ENCODE peak calls at places on chromosomes 12 and 14, in four cellular contexts. L is tibial artery, D is IMR-90, U is SJSA1. F is an unnamed sample.

GRCh38 chr12:52494518-52494917 is 1.5 kb upstream of the KRT6A start:
- DNase-seq in L (peak; percentile 49), D (no peak), U (no peak), F (no peak)

GRCh38 chr14:33612184-33612479 is 338.7 kb downstream of the EGLN3 start:
- DNase-seq in L (no peak), D (no peak), U (no peak), F (no peak)

GRCh38 chr14:63510538-63510937 is 32.6 kb downstream of the PPP2R5E start:
- DNase-seq in L (no peak), D (peak; percentile 73), U (no peak), F (no peak)

GRCh38 chr12:52496590-52497071 is 3.6 kb upstream of the KRT6A start:
- DNase-seq in L (no peak), D (peak; percentile 40), U (peak; percentile 22), F (peak; percentile 32)

GRCh38 chr12:123131879-123132402 is 18.9 kb downstream of the PITPNM2 start:
- DNase-seq in L (no peak), D (no peak), U (no peak), F (no peak)

GRCh38 chr12:49264466-49264872 is 413 bp upstream of the TUBA1C start:
- DNase-seq in L (no peak), D (no peak), U (peak; percentile 80), F (peak; percentile 51)

GRCh38 chr12:124588689-124589318 is 21.4 kb upstream of the NCOR2 start:
- DNase-seq in L (peak; percentile 73), D (peak; percentile 81), U (peak; percentile 75), F (peak; percentile 63)

GRCh38 chr14:67680121-67680602 is 5.7 kb upstream of the VTI1B start:
- DNase-seq in L (no peak), D (peak; percentile 98), U (no peak), F (no peak)

GRCh38 chr12:89373772-89374572 is 21.7 kb upstream of the DUSP6 start:
- DNase-seq in L (peak; percentile 47), D (peak; percentile 90), U (peak; percentile 46), F (peak; percentile 95)

GRCh38 chr14:93527076-93527692 is 96.4 kb downstream of the UNC79 start:
- DNase-seq in L (no peak), D (no peak), U (no peak), F (peak; percentile 19)

GRCh38 chr12:106863185-106863584 is 88.7 kb downstream of the RIC8B start:
- DNase-seq in L (no peak), D (peak; percentile 16), U (no peak), F (no peak)

GRCh38 chr12:116249938-116250337 is 27.6 kb downstream of the MED13L start:
- DNase-seq in L (no peak), D (no peak), U (no peak), F (no peak)

GRCh38 chr14:77320238-77320935 is at the start of gene POMT2:
- DNase-seq in L (peak; percentile 94), D (peak; percentile 79), U (peak; percentile 90), F (peak; percentile 95)

GRCh38 chr12:94290353-94290752 is 142.0 kb downstream of the PLXNC1 start:
- DNase-seq in L (no peak), D (no peak), U (no peak), F (no peak)

GRCh38 chr14:87139299-87139698 is 853.7 kb downstream of the GALC start:
- DNase-seq in L (no peak), D (peak; percentile 46), U (no peak), F (no peak)

GRCh38 chr14:47262801-47263200 is 412.6 kb downstream of the MDGA2 start:
- DNase-seq in L (no peak), D (no peak), U (no peak), F (no peak)

GRCh38 chr12:64173456-64173855 is 48.6 kb downstream of the KICS2 start:
- DNase-seq in L (no peak), D (no peak), U (no peak), F (no peak)

GRCh38 chr12:90712671-90713070 is 242.3 kb downstream of the CCER1 start:
- DNase-seq in L (no peak), D (no peak), U (no peak), F (no peak)

GRCh38 chr12:57216931-57217871 is 607 bp downstream of the NXPH4 start:
- DNase-seq in L (no peak), D (no peak), U (no peak), F (no peak)

GRCh38 chr12:96425321-96425720 is 25.1 kb upstream of the CDK17 start:
- DNase-seq in L (no peak), D (peak; percentile 97), U (peak; percentile 25), F (no peak)

GRCh38 chr12:52280796-52281560 is 6.5 kb downstream of the KRT86 start:
- DNase-seq in L (peak; percentile 50), D (peak; percentile 97), U (peak; percentile 97), F (no peak)

GRCh38 chr14:70640938-70641547 is 673 bp upstream of the TTC9 start:
- DNase-seq in L (no peak), D (peak; percentile 58), U (peak; percentile 9), F (no peak)

GRCh38 chr12:62931481-62931880 is 3.5 kb downstream of the PPM1H start:
- DNase-seq in L (no peak), D (no peak), U (no peak), F (no peak)

GRCh38 chr12:3213768-3214167 is 136.6 kb downstream of the TSPAN9 start:
- DNase-seq in L (no peak), D (no peak), U (no peak), F (no peak)

GRCh38 chr12:3213171-3213570 is 136.0 kb downstream of the TSPAN9 start:
- DNase-seq in L (no peak), D (no peak), U (no peak), F (no peak)

GRCh38 chr12:3215410-3215975 is 138.3 kb downstream of the TSPAN9 start:
- DNase-seq in L (no peak), D (no peak), U (no peak), F (peak; percentile 52)

GRCh38 chr12:3216097-3216496 is 138.9 kb downstream of the TSPAN9 start:
- DNase-seq in L (no peak), D (peak; percentile 23), U (no peak), F (peak; percentile 41)

DNA sequence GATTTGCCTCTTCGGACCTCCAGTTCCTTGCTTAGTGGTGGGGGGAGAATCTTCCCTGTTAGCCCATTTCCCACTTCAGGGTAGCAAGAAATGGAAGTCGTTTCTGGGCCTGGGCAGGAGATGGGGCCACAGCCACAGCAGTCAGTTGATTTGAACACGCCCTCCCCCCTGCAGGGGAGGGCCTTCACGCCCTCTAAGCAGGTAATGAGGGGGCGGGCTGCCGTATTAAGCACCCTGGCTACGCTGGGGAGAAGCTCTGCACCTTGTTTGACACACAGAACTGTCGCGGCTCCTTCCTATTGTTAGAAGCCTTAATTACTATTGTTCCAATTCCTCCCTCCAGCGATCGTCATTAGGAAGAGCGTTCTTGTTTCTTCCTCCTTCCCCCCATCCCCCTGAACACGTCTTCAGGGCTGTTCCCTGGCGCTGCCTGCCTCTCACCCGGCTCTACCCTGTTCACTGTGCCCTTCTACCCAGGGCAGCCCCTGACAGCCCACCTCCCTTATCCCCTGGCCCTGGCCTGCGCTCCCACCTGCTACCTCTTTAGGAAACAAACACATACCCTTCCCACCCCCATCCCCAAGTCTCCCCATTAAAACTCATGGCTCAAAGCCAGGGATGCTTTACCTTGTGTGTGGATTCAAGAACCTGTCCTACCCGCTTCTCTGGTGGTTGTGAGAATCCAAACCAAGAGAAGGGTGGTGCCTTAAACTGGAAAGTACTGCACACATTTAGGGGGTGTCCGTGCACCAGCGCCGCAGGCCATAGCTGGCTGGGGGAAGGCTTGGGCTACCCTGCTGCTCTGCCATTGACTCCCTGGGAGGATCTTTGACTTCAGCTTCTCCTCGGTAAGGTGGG is 137.6 kb downstream of the TSPAN9 start:
- DNase-seq in L (no peak), D (no peak), U (no peak), F (no peak)
- H3K4me3 ChIP-seq in L (no peak overlapping the region), D (no peak overlapping the region), U (no peak overlapping the region), F (no peak overlapping the region)

DNA sequence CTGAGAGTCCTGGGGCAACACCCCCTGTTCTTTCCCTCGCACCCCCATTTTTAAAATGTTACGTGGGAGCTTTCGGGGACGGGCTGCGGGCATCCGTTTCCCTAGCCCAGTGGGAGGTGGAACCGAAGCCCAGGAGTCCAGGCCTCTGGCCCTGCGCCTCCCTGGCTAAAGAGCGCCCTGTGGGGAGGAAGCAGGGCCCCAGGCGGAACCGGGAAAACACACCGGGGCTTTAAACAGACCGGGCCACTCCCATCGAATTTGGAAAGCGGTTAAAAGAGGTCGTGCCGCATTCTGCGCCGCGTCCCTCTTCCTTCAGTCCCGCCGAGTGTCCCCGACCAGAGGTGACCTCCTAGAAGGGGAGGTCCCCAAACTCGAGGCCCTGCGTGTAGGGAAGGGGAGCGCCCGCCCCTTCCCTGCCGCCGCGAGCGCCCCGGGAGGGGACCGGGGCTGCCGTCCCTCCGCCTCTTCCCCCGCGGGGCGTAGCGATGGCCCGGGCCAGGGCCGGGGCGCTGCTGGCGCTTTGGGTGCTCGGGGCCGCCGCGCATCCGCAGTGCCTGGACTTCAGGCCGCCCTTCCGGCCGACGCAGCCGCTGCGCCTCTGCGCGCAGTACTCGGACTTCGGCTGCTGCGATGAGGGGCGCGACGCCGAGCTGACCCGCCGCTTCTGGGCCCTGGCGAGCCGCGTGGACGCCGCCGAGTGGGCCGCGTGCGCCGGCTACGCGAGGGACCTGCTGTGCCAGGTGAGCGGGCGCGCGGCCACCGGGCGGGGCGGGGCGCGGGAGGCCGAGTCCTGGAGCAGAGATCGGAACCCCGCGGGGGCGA is at the start of gene HHIPL1:
- DNase-seq in L (no peak), D (peak; percentile 17), U (no peak), F (no peak)
- H3K4me3 ChIP-seq in L (peak within 1 kb of the TSS; percentile 45), D (peak within 1 kb of the TSS; percentile 47), U (peak within 1 kb of the TSS; percentile 25), F (peak within 1 kb of the TSS; percentile 34)

DNA sequence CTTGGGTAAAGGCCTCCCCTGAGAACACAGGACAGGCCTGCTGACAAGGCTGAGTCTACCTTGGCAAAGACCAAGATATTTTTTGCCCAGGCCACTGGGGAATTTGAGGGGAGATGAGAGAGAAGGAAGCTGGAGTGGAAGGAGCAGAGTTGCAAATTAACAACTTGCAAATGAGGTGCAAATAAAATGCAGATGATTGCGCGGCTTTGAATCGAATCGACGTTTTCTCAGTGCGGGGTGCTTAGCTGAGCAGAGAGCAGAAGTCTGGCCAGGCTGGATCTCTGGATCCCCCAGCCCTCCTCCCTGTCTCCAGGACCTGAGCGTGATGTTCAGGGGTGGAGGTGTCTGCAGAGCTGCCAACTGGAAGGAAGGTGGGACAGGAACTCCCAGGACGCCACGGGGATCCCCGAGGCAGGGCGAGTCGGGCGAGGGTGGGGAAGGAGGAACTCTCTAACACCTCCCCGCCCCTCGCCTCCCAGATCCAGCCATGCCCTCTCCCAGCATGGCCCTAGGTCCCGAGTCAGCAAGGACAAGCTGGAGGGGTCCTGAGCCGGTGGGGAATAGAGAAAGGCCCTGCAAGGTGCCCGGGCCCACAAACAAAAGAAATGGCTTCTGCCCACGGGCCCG is 534 bp upstream of the CARMIL3 start:
- DNase-seq in L (no peak), D (no peak), U (no peak), F (no peak)
- H3K4me3 ChIP-seq in L (peak overlapping the region; percentile 56), D (peak overlapping the region; percentile 52), U (peak overlapping the region; percentile 28), F (peak overlapping the region; percentile 65)

GRCh38 chr12:25054076-25054782 is 105.3 kb upstream of the BCAT1 start:
- DNase-seq in L (no peak), D (no peak), U (no peak), F (no peak)

GRCh38 chr12:25053021-25053271 is 104.0 kb upstream of the BCAT1 start:
- DNase-seq in L (no peak), D (no peak), U (no peak), F (no peak)

GRCh38 chr12:25056486-25057130 is 107.7 kb upstream of the BCAT1 start:
- DNase-seq in L (no peak), D (no peak), U (no peak), F (no peak)

GRCh38 chr12:25056011-25056410 is 107.1 kb upstream of the BCAT1 start:
- DNase-seq in L (no peak), D (no peak), U (no peak), F (no peak)

DNA sequence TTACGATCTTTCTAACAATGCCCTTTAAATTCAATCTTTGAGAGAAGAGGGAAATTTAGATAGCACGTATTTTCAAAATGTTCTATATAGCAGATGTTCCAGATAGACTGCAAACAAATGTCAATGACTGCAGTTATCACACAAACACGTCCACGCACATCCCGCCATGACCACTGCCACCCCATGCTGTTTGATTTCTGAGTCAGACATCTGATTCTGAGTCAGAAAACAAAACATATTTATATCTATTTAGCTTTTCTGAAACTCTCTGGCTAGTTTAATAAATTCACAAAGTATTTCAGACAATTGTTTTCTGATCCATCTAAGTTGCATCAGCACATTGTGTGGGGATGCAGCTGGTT is 105.9 kb upstream of the BCAT1 start:
- DNase-seq in L (no peak), D (peak; percentile 66), U (no peak), F (no peak)
- H3K4me3 ChIP-seq in L (no peak overlapping the region), D (no peak overlapping the region), U (no peak overlapping the region), F (no peak overlapping the region)

F was measured in A673.